ENCODE peak calls at places on chromosomes 12 and 14, in six cellular contexts. Z, A, O, S, N and R are unnamed samples.

GRCh38 chr12:50529345-50529744 is 24.6 kb downstream of the DIP2B start:
- DNase-seq in Z (no peak), O (no peak), N (no peak), S (no peak), A (no peak), R (no peak)

GRCh38 chr12:34292736-34293625 is 270.7 kb downstream of the ALG10 start:
- DNase-seq in O (no peak), S (peak; percentile 1), A (no peak), N (peak; percentile 3), Z (peak; percentile 68), R (no peak)

GRCh38 chr12:29662737-29663323 is 120.9 kb downstream of the TMTC1 start:
- DNase-seq in O (no peak), N (no peak), S (no peak), Z (no peak), A (no peak), R (no peak)

GRCh38 chr12:88235183-88235833 is 93.2 kb downstream of the TMTC3 start:
- DNase-seq in S (no peak), O (no peak), A (no peak), Z (no peak), N (no peak), R (no peak)

GRCh38 chr14:102973706-102974280 is 51.3 kb downstream of the AMN start:
- DNase-seq in N (no peak), O (no peak), A (no peak), S (no peak), Z (no peak), R (no peak)

GRCh38 chr12:8629486-8630033 is 16.9 kb upstream of the AICDA start:
- DNase-seq in N (no peak), S (no peak), A (peak; percentile 76), O (peak; percentile 4), Z (peak; percentile 18), R (peak; percentile 38)

GRCh38 chr12:83945871-83946270 is 966.7 kb downstream of the SLC6A15 start:
- DNase-seq in S (no peak), O (no peak), A (peak; percentile 32), N (no peak), Z (peak; percentile 57), R (peak; percentile 69)

GRCh38 chr12:11719678-11720099 is 70.2 kb downstream of the ETV6 start:
- DNase-seq in S (peak; percentile 39), Z (no peak), O (peak; percentile 79), A (peak; percentile 99), N (no peak), R (peak; percentile 75)

GRCh38 chr12:67068204-67068731 is 200.9 kb upstream of the CAND1 start:
- DNase-seq in N (no peak), A (no peak), O (no peak), S (peak; percentile 13), Z (peak; percentile 29), R (peak; percentile 28)

GRCh38 chr12:5003025-5003666 is 40.5 kb upstream of the KCNA5 start:
- DNase-seq in N (peak; percentile 69), O (peak; percentile 70), A (peak; percentile 40), S (peak; percentile 68), Z (peak; percentile 61), R (no peak)

GRCh38 chr14:32708134-32708533 is 230.5 kb upstream of the NPAS3 start:
- DNase-seq in A (no peak), S (no peak), O (no peak), Z (no peak), N (no peak), R (no peak)

GRCh38 chr12:50110127-50110761 is 1.8 kb upstream of the COX14 start:
- DNase-seq in O (no peak), S (peak; percentile 78), A (no peak), N (peak; percentile 42), Z (peak; percentile 49), R (no peak)

GRCh38 chr14:24848427-24848826 is 201.5 kb downstream of the STXBP6 start:
- DNase-seq in A (peak; percentile 80), S (no peak), O (no peak), Z (no peak), N (no peak), R (peak; percentile 71)

GRCh38 chr14:54354096-54354495 is 42.7 kb upstream of the CDKN3 start:
- DNase-seq in O (no peak), S (no peak), Z (no peak), A (no peak), N (no peak), R (no peak)

GRCh38 chr12:84911331-84912190 is 1.0 kb downstream of the SLC6A15 start:
- DNase-seq in S (peak; percentile 22), N (peak; percentile 24), Z (peak; percentile 72), A (peak; percentile 81), O (no peak), R (peak; percentile 83)

GRCh38 chr12:10959777-10960176 is 20.7 kb upstream of the TAS2R14 start:
- DNase-seq in N (no peak), A (no peak), O (no peak), Z (peak; percentile 21), S (no peak), R (no peak)

GRCh38 chr12:26058818-26059217 is 66.0 kb downstream of the BHLHE41 start:
- DNase-seq in S (no peak), N (no peak), Z (no peak), A (peak; percentile 61), O (no peak), R (no peak)

GRCh38 chr14:92603309-92604257 is 90.0 kb downstream of the RIN3 start:
- DNase-seq in O (no peak), Z (peak; percentile 46), S (peak; percentile 43), A (peak; percentile 94), N (no peak), R (no peak)

GRCh38 chr14:72830356-72830755 is 63.5 kb downstream of the DPF3 start:
- DNase-seq in S (no peak), A (no peak), N (no peak), O (no peak), Z (no peak), R (no peak)

GRCh38 chr12:32217354-32218310 is 111.0 kb downstream of the BICD1 start:
- DNase-seq in Z (peak; percentile 25), A (peak; percentile 97), S (peak; percentile 8), O (no peak), N (no peak), R (peak; percentile 76)

GRCh38 chr12:46187023-46187422 is 81.8 kb downstream of the SLC38A1 start:
- DNase-seq in Z (no peak), S (no peak), A (peak; percentile 92), O (no peak), N (no peak), R (peak; percentile 47)

GRCh38 chr14:36676236-36676635 is 14.6 kb downstream of the PAX9 start:
- DNase-seq in O (no peak), N (no peak), Z (no peak), A (no peak), S (no peak), R (no peak)

DNA sequence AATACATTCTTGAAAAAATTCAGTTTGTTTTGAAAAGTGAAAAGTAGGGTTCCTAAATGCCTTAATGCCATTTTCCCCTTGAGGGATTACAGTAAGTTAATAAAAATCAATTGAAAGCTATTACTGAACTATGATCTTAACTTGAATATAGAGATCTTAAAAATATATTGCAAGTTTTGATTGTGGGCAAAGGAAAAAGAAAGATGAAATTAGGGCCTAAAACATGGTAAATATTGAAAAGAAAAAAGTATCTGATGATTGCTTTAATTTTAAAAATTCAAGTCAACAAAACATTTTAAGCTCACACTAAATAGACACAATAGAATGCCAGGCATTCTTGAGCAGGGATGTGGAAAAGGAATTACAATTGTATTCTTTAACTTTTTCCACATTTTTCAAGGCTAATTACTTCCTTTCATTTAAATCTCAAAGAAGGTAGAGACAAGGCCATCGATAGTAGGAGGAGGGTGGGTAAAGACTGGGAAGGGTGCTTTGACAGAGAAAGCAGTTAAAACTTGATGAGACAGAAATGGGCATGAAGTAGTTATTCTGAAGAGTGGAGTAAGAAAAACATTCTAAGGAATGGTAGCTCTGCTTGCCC is 294.4 kb downstream of the NELL2 start:
- DNase-seq in N (no peak), S (no peak), A (no peak), O (no peak), Z (no peak), R (no peak)
- H3K4me1 ChIP-seq in N (no peaks in the 10 kb centered on the region), S (no peaks in the 10 kb centered on the region), A (no peaks in the 10 kb centered on the region), O (no peaks in the 10 kb centered on the region), Z (no peaks in the 10 kb centered on the region), R (no peaks in the 10 kb centered on the region)

DNA sequence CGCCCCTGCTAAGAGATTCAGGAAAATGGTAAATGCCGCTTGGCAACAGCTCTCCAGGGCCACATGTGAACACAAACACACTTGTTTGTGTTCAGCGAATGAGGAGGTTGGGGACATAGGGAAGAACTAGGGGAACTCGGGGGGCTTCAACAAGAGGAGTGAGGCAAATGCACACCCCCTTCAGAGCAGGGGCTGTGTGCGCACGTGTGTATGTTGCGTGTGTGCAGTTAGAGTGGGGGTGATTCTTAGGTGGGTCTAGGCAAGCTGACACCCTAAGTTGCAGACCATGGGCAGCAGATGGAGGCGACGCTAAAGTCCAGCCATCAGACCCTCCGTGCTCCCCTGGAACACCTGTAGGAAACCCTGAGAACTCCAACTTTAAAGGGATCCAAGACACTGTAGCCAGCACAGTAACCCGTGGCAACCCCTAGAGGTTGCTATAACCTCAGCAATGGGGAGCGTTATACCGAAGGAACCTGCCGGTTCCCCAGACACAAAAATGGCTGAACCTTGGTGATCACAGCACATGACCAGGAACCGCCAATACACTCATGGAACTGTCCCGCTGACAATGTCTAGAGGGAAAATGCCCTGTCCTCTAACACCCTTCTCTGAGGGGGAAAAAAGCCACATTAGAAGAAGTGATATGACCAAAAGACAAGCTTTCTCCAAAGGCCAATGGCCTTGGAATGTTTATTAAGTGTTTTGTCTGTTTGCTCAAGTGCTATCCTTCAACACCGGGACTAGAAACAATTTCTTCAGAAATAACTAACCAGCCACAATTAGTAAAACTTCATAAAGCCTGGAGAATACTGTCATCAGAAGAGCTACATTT is 86.5 kb upstream of the CEP83 start:
- DNase-seq in A (peak; percentile 62), O (no peak), Z (peak; percentile 75), S (peak; percentile 65), N (peak; percentile 36), R (peak; percentile 57)
- TF ChIP-seq CTCF in A (peak; percentile 81), O (peak; percentile 90), Z (peak; percentile 56), S (peak; percentile 81), N (peak; percentile 84), R (peak; percentile 94)

DNA sequence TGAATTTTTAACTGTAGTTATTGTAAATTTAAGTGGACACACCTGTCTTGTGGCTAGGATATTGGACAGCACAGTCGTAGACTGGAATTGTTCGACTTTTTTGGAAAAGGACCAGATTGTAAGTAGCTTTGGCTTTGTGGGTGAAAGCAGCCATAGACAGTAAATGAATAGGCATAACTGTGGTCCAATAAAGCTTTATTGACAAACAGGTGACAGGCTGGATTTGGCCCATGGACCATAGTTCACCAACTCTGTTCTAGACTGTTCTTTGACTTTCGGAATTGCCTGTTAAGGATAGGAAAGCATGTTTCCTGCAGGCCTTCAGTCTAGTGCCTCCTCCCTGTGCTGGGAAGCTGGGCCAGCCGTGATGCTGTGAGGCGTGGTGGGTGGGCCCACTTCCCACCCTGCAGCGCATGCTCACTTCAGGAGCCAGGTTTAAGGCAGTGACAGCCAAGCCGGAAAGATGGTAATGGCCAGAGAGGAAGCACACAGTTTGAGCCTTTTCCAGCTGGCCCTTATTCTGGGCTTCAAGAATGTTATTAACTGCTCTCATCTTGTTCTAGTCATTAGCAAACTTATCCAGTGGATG is 51.8 kb downstream of the PPP2R5C start:
- DNase-seq in A (no peak), Z (no peak), N (no peak), O (peak; percentile 69), S (peak; percentile 47), R (no peak)
- H3K27ac ChIP-seq in A (no peak overlapping the region), Z (peak overlapping the region; percentile 37), N (peak overlapping the region; percentile 99), O (peak overlapping the region; percentile 75), S (peak overlapping the region; percentile 92), R (no peak overlapping the region)

DNA sequence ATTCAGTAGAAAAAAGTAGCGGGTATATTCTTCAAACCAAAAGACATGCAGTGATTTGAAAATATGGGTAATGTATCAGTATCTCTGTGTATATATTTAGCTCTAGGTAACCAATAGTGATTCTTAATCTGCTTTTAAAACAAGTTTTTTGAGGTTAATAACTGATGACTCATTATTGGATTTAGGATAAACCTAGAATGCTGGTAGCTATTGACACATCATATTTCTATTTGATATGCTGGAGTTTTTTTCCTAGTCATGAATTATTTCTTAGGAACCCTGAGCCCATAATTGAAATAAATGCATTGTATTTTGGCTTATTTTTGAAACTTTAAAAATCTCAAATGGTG is 15.5 kb downstream of the ARF6 start:
- DNase-seq in N (no peak), O (no peak), A (peak; percentile 20), Z (no peak), S (no peak), R (peak; percentile 64)
- H3K4me1 ChIP-seq in N (no peaks in the 10 kb centered on the region), O (no peaks in the 10 kb centered on the region), A (peaks cover 12% of the 10 kb centered on the region), Z (peaks cover 44% of the 10 kb centered on the region), S (peaks cover 27% of the 10 kb centered on the region), R (peaks cover 27% of the 10 kb centered on the region)